ENCODE peak calls at places on chromosomes 11 and 22, in six cellular contexts. M is EH; C is T-cell; W is heart left ventricle; S is GM20000; N is stimulated activated CD8-positive, alpha-beta memory T cell treated with anti-CD3 and anti-CD28 coated beads, Interleukin-2, amount 100 ng/mL, for 1 hour. A is an unnamed sample.

GRCh38 chr11:85665756-85666155 is 827 bp upstream of the CREBZF start:
- DNase-seq in S (no peak), C (no peak), M (no peak), W (no peak), N (no peak), A (no peak)

GRCh38 chr11:47018637-47019036 is 82.1 kb downstream of the CSTPP1 start:
- DNase-seq in M (no peak), C (no peak), S (no peak), N (no peak), W (no peak), A (no peak)

GRCh38 chr22:24526191-24526590 is 28.7 kb downstream of the GUCD1 start:
- DNase-seq in N (no peak), C (no peak), S (no peak), M (peak), W (no peak), A (no peak)

GRCh38 chr11:35367491-35367890 is 51.9 kb downstream of the SLC1A2 start:
- DNase-seq in M (peak), W (no peak), N (no peak), S (no peak), C (no peak), A (no peak)

GRCh38 chr11:70948855-70949551 is 303.4 kb downstream of the SHANK2 start:
- DNase-seq in C (no peak), M (no peak), N (no peak), S (no peak), W (no peak), A (no peak)

GRCh38 chr22:22168190-22168940 is 76.2 kb upstream of the VPREB1 start:
- DNase-seq in W (no peak), N (no peak), C (no peak), M (peak), S (peak), A (no peak)

GRCh38 chr22:25076281-25076680 is 123.4 kb upstream of the CRYBB3 start:
- DNase-seq in C (no peak), S (no peak), M (no peak), N (no peak), W (no peak), A (no peak)

GRCh38 chr22:49960967-49961600 is 512 bp downstream of the PIM3 start:
- DNase-seq in M (peak), N (no peak), C (no peak), W (peak), S (peak), A (peak)

GRCh38 chr11:34313099-34313517 is 44.7 kb downstream of the ABTB2 start:
- DNase-seq in M (peak), C (no peak), N (no peak), W (peak), S (no peak), A (no peak)

GRCh38 chr11:209275-210121 is 2.0 kb downstream of the RIC8A start:
- DNase-seq in N (no peak), C (no peak), S (no peak), M (peak), W (no peak), A (no peak)

GRCh38 chr11:72668645-72669347 is 5.4 kb downstream of the PDE2A start:
- DNase-seq in M (no peak), N (no peak), C (no peak), W (no peak), S (peak), A (no peak)

GRCh38 chr11:71183878-71184277 is 68.5 kb downstream of the SHANK2 start:
- DNase-seq in S (no peak), M (no peak), W (no peak), N (no peak), C (no peak), A (no peak)

GRCh38 chr22:41917906-41918791 is 3.3 kb upstream of the SHISA8 start:
- DNase-seq in C (no peak), M (peak), S (no peak), W (peak), N (no peak), A (peak)